ENCODE peak calls at places on chromosome 17, in six cellular contexts. O is AG04450, W is fibroblast of villous mesenchyme, R is HFF-Myc, D is psoas muscle, B is choroid plexus epithelial cell. I is an unnamed sample.

GRCh38 chr17:55434721-55435120 is 13.1 kb upstream of the MMD start:
- DNase-seq in O (no peak), W (no peak), R (no peak), D (no peak), B (no peak), I (no peak)

GRCh38 chr17:73297934-73298861 is 13.6 kb downstream of the CDC42EP4 start:
- DNase-seq in O (no peak), W (no peak), R (no peak), D (no peak), B (no peak), I (no peak)

GRCh38 chr17:76265624-76266243 is 586 bp downstream of the UBALD2 start:
- DNase-seq in O (no peak), W (peak; percentile 55), R (no peak), D (peak; percentile 69), B (peak; percentile 52), I (peak; percentile 52)

GRCh38 chr17:67492251-67492740 is 115.2 kb downstream of the PITPNC1 start:
- DNase-seq in O (no peak), W (peak; percentile 59), R (no peak), D (no peak), B (no peak), I (no peak)

GRCh38 chr17:13953871-13954270 is 115.4 kb upstream of the COX10 start:
- DNase-seq in O (no peak), W (peak; percentile 36), R (no peak), D (no peak), B (peak; percentile 67), I (peak; percentile 33)

GRCh38 chr17:7389924-7390910 is 4.1 kb downstream of the PLSCR3 start:
- DNase-seq in O (no peak), W (no peak), R (no peak), D (no peak), B (no peak), I (no peak)

GRCh38 chr17:59848778-59849177 is 44.0 kb downstream of the TUBD1 start:
- DNase-seq in O (no peak), W (peak; percentile 97), R (no peak), D (peak; percentile 72), B (peak; percentile 91), I (peak; percentile 78)

GRCh38 chr17:57682667-57683066 is 62.4 kb downstream of the CCDC182 start:
- DNase-seq in O (no peak), W (no peak), R (no peak), D (no peak), B (no peak), I (no peak)

GRCh38 chr17:51598824-51599223 is 338.5 kb downstream of the UTP18 start:
- DNase-seq in O (no peak), W (no peak), R (no peak), D (no peak), B (no peak), I (no peak)

GRCh38 chr17:65763786-65764185 is 202.3 kb upstream of the AXIN2 start:
- DNase-seq in O (no peak), W (no peak), R (no peak), D (no peak), B (no peak), I (no peak)

GRCh38 chr17:45440161-45440859 is 7.6 kb upstream of the ARHGAP27 start:
- DNase-seq in O (no peak), W (peak; percentile 69), R (no peak), D (no peak), B (peak; percentile 40), I (peak; percentile 25)

GRCh38 chr17:19378416-19379293 is at the start of gene MAPK7:
- DNase-seq in O (no peak), W (no peak), R (no peak), D (no peak), B (no peak), I (no peak)

GRCh38 chr17:40510328-40510648 is 8.9 kb upstream of the TNS4 start:
- DNase-seq in O (no peak), W (no peak), R (no peak), D (peak; percentile 70), B (peak; percentile 90), I (no peak)

GRCh38 chr17:4583796-4584124 is 569 bp upstream of the SMTNL2 start:
- DNase-seq in O (no peak), W (no peak), R (no peak), D (no peak), B (no peak), I (no peak)

DNA sequence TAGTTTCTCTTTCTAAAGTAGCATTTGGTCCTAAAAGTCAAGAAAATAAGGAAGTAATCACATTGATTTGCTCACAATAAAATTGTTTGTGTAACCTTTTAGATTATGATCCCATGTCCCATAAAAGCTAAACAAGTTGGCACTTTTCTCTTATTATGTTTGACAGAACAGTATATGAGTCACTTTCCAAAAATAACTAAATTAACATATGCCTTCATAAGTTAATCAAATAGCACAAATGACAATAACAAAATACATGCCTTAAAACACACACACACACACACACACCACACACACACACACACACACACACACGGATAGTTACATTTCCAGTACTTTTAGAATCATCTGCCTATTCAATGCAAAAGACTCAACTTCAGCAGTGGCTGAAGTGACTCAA is 2.8 kb downstream of the MED13 start:
- DNase-seq in O (no peak), W (peak; percentile 13), R (no peak), D (no peak), B (peak; percentile 29), I (peak; percentile 30)
- H3K4me3 ChIP-seq in O (peak overlapping the region; percentile 82), W (peak overlapping the region; percentile 92), R (peak overlapping the region; percentile 96), D (peak overlapping the region; percentile 95), B (peak overlapping the region; percentile 99), I (peak overlapping the region; percentile 98)

GRCh38 chr17:33290156-33290697 is 2.9 kb downstream of the ASIC2 start:
- DNase-seq in O (no peak), W (no peak), R (no peak), D (no peak), B (no peak), I (no peak)

GRCh38 chr17:33292981-33293867 is at the start of gene ASIC2:
- DNase-seq in O (no peak), W (no peak), R (no peak), D (peak; percentile 13), B (no peak), I (no peak)

GRCh38 chr17:33294994-33295393 is 1.9 kb upstream of the ASIC2 start:
- DNase-seq in O (no peak), W (no peak), R (no peak), D (no peak), B (no peak), I (no peak)

GRCh38 chr17:33291248-33292183 is 1.6 kb downstream of the ASIC2 start:
- DNase-seq in O (no peak), W (peak; percentile 53), R (no peak), D (peak; percentile 20), B (peak; percentile 20), I (no peak)

GRCh38 chr17:33292184-33292980 is 713 bp downstream of the ASIC2 start:
- DNase-seq in O (no peak), W (peak; percentile 13), R (no peak), D (peak; percentile 18), B (peak; percentile 12), I (peak; percentile 2)
- TF ChIP-seq CTCF in O (peak; percentile 25), W (no peak), R (peak; percentile 14), D (peak; percentile 8), B (no peak), I (peak; percentile 2)

GRCh38 chr17:1005361-1005946 is 8.5 kb downstream of the TIMM22 start:
- DNase-seq in O (no peak), W (peak; percentile 42), R (no peak), D (peak; percentile 53), B (peak; percentile 20), I (peak; percentile 74)
- H3K4me3 ChIP-seq in O (no peak overlapping the region), W (no peak overlapping the region), R (no peak overlapping the region), D (peak overlapping the region; percentile 29), B (no peak overlapping the region), I (no peak overlapping the region)

GRCh38 chr17:17109896-17110295 is 67.6 kb downstream of the MPRIP start:
- DNase-seq in O (no peak), W (no peak), R (no peak), D (no peak), B (no peak), I (no peak)

GRCh38 chr17:17107891-17108680 is 65.8 kb downstream of the MPRIP start:
- DNase-seq in O (no peak), W (peak; percentile 26), R (no peak), D (no peak), B (no peak), I (peak; percentile 60)

GRCh38 chr17:17110520-17110919 is 68.3 kb downstream of the MPRIP start:
- DNase-seq in O (no peak), W (no peak), R (no peak), D (no peak), B (no peak), I (no peak)

GRCh38 chr17:17108681-17109049 is 66.4 kb downstream of the MPRIP start:
- DNase-seq in O (no peak), W (peak; percentile 57), R (no peak), D (no peak), B (no peak), I (no peak)

GRCh38 chr17:17109231-17109630 is 67.0 kb downstream of the MPRIP start:
- DNase-seq in O (no peak), W (no peak), R (no peak), D (no peak), B (no peak), I (no peak)
- TF ChIP-seq CTCF in O (peak; percentile 7), W (no peak), R (no peak), D (peak; percentile 24), B (no peak), I (no peak)

GRCh38 chr17:81995463-81996231 is 18.2 kb downstream of the ASPSCR1 start:
- DNase-seq in O (no peak), W (no peak), R (no peak), D (peak; percentile 9), B (no peak), I (no peak)

GRCh38 chr17:81994593-81995462 is 17.4 kb downstream of the ASPSCR1 start:
- DNase-seq in O (no peak), W (no peak), R (no peak), D (peak; percentile 10), B (peak; percentile 17), I (no peak)

GRCh38 chr17:81993726-81994592 is 16.5 kb downstream of the ASPSCR1 start:
- DNase-seq in O (no peak), W (no peak), R (no peak), D (no peak), B (no peak), I (no peak)

GRCh38 chr17:81990836-81991683 is 13.6 kb downstream of the ASPSCR1 start:
- DNase-seq in O (no peak), W (no peak), R (no peak), D (peak; percentile 16), B (no peak), I (no peak)

GRCh38 chr17:81991684-81992513 is 14.5 kb downstream of the ASPSCR1 start:
- DNase-seq in O (no peak), W (peak; percentile 67), R (peak; percentile 29), D (peak; percentile 86), B (peak; percentile 36), I (peak; percentile 62)
- H3K4me3 ChIP-seq in O (no peak overlapping the region), W (peak overlapping the region; percentile 18), R (peak overlapping the region; percentile 15), D (peak overlapping the region; percentile 53), B (no peak overlapping the region), I (peak overlapping the region; percentile 22)

I was measured in fibroblast of the aortic adventitia.